ENCODE peak calls at places on chromosomes 16 and 17, in seven cellular contexts. P, A, V, K, W, C and B are unnamed samples.

GRCh38 chr17:42277342-42277712 is 1.1 kb upstream of the STAT5B start:
- DNase-seq in W (no peak), C (no peak), K (no peak), A (no peak), V (no peak), P (no peak), B (no peak)

GRCh38 chr17:60371416-60371815 is 20.5 kb downstream of the USP32 start:
- DNase-seq in K (no peak), A (no peak), P (no peak), V (no peak), W (no peak), C (no peak), B (no peak)

GRCh38 chr17:17205368-17206148 is 575 bp downstream of the PLD6 start:
- DNase-seq in K (no peak), C (peak), W (no peak), V (peak), P (peak), A (peak), B (no peak)

GRCh38 chr16:84839054-84839453 is 19.3 kb downstream of the CRISPLD2 start:
- DNase-seq in K (no peak), A (no peak), P (no peak), V (no peak), C (no peak), W (no peak), B (no peak)

GRCh38 chr16:70695351-70696070 is 9.7 kb upstream of the MTSS2 start:
- DNase-seq in P (no peak), C (no peak), A (no peak), V (no peak), W (peak), K (no peak), B (no peak)

GRCh38 chr16:1941924-1942809 is 832 bp downstream of the MSRB1 start:
- DNase-seq in P (no peak), W (no peak), C (no peak), A (peak), V (no peak), K (no peak), B (no peak)

GRCh38 chr16:67470314-67470713 is 10.6 kb downstream of the ATP6V0D1 start:
- DNase-seq in P (peak), V (no peak), K (no peak), C (no peak), W (peak), A (no peak), B (peak)

GRCh38 chr17:21676281-21677111 is 15.8 kb upstream of the KCNJ18 start:
- DNase-seq in A (no peak), W (no peak), V (no peak), C (no peak), P (no peak), K (no peak), B (no peak)

GRCh38 chr17:49741692-49742076 is 22.2 kb downstream of the FAM117A start:
- DNase-seq in P (no peak), K (no peak), V (no peak), C (no peak), W (no peak), A (no peak), B (no peak)

GRCh38 chr16:15644306-15644961 is 1.5 kb upstream of the MARF1 start:
- DNase-seq in A (peak), P (no peak), K (no peak), C (no peak), V (peak), W (no peak), B (no peak)

GRCh38 chr17:10127819-10128375 is 70.5 kb downstream of the GAS7 start:
- DNase-seq in C (no peak), P (peak), V (no peak), A (no peak), W (no peak), K (no peak), B (peak)
- H3K27ac ChIP-seq in C (no peak), P (peak), V (no peak), A (no peak), W (no peak), K (peak), B (no peak)

GRCh38 chr17:56109811-56110210 is 43.5 kb upstream of the ANKFN1 start:
- DNase-seq in P (no peak), W (no peak), A (no peak), V (no peak), K (no peak), C (no peak), B (no peak)

GRCh38 chr17:56112086-56112485 is 41.2 kb upstream of the ANKFN1 start:
- DNase-seq in C (no peak), W (no peak), V (no peak), A (no peak), P (no peak), K (no peak), B (no peak)

GRCh38 chr17:56114469-56114868 is 38.8 kb upstream of the ANKFN1 start:
- DNase-seq in W (no peak), A (no peak), P (no peak), C (no peak), K (no peak), V (no peak), B (no peak)

GRCh38 chr17:56108811-56109284 is 44.4 kb upstream of the ANKFN1 start:
- DNase-seq in C (no peak), W (no peak), A (no peak), K (no peak), P (no peak), V (no peak), B (no peak)

DNA sequence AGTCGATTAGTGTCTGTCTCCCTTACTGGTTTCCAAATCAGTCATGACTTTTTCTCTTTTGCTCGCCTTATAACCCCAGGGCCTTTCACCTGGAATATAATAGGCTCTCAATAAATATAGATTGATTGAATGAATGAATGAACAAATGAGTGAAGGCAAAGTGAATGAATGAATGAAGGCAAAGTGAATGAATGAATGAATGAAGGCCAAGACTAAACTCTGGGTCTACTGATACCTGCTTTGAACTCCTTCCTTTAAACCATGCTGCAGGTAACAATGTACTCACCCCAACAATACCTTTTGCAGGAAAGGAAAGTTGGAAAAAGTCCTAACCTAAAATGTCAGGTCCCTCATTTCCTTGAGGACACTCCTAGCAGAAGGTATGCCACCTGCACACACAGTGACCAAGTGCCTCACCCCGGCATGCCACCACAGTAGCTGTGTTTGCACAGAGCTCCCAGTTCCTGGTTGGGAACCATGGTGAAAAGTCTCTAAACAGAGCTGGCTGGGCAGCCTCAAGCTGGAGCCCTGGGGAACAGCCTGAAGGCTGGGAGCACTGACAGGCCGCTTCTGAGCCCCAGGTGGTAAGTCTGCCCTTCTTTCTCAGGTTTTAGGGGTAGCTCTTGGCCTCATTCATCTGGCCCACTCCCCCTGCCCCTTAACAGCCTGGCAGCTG is 42.7 kb upstream of the ANKFN1 start:
- DNase-seq in V (no peak), K (no peak), C (no peak), P (no peak), W (no peak), A (no peak), B (no peak)
- H3K27ac ChIP-seq in V (no peak), K (no peak), C (no peak), P (no peak), W (no peak), A (no peak), B (no peak)

DNA sequence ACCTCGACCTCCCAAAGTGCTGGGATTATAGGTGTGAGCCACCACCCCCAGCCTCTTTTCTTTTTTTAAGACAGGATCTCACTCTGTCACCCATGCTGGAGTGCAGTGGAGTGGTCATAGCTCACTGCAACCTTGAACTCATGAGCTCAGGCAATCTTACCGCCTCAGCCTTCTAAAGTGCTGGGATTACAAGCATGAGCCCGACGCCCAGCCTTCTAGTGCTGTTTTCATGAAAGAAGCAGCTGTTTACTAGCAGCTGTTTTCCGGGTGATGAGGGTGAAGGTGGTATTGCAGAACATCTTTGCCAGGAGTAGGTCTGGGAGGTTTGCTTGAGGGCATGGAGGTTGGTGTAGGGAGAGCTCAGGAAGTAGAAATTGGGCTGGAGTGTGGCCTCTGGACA is 2.0 kb downstream of the ADCY7 start:
- DNase-seq in K (no peak), W (no peak), A (no peak), C (no peak), V (no peak), P (no peak), B (no peak)
- H3K27ac ChIP-seq in K (peak), W (no peak), A (peak), C (peak), V (no peak), P (no peak), B (no peak)

DNA sequence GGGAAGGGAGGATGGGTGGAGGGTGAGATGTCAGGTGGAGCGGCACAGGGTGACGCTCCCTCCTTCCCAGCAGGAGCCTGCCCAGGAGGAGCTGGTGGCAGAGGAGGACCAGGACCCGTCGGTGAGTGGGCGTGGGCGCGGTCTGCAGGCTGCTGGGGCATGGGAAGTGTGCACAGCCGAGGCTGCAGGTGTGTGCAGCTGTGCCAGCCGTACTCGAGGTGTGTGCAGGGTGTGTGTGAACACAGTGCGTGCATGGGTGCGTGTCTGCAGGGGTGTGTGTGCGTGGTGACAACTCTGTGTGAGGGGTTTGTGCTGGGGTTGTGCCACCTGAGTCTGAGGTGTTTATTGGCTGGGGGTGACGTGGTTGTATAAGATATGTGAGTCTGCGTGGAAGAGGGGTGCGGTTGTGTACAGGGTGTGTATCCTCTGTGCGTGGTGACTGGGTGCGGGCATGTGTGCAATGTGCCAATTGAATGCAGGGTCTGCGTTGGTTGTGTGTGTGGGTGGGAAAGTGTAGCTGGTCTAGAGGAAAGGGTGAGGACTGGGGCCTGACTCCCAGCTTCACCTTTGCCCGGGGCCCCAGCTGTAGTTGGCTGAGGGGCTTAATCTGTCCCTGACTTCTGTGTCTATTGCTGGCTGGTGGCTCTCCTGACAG is 670 bp downstream of the TNFSF12 start:
- DNase-seq in C (peak), P (peak), K (no peak), A (no peak), W (no peak), V (no peak), B (peak)
- H3K27ac ChIP-seq in C (peak), P (peak), K (peak), A (peak), W (no peak), V (no peak), B (peak)

GRCh38 chr17:37299257-37299985 is 76.4 kb upstream of the C17orf78 start:
- DNase-seq in C (no peak), A (no peak), V (peak), P (peak), W (no peak), K (no peak), B (peak)
- H3K27ac ChIP-seq in C (no peak), A (no peak), V (peak), P (peak), W (peak), K (peak), B (peak)

DNA sequence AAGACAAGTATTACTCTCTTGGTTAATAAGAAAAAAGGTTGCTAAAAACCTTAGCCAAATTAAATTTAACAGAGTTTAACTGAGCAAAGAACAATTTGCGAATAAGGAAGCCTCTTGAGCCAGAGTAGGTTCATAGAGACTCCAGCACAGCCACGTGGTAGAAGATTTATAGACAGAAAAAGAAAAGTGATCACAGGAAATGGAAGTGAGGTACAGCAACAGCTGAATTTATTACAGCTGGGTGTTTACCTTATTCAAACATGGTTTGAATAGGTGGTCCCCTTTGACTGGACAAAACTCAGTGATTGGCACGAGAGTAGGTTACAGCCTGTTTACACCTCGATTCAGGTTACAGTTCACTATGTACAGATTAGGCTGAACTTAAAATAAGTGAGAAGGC is 3.3 kb upstream of the CCL15 start:
- DNase-seq in P (no peak), W (no peak), K (no peak), A (no peak), V (no peak), C (no peak), B (no peak)
- H3K27ac ChIP-seq in P (no peak), W (no peak), K (no peak), A (no peak), V (no peak), C (no peak), B (no peak)

GRCh38 chr17:54924405-54924804 is 23.8 kb downstream of the TOM1L1 start:
- DNase-seq in A (no peak), W (no peak), C (no peak), P (no peak), K (no peak), V (no peak), B (no peak)
- H3K27ac ChIP-seq in A (no peak), W (no peak), C (no peak), P (no peak), K (no peak), V (no peak), B (no peak)

GRCh38 chr17:55456307-55457240 is 34.9 kb upstream of the MMD start:
- DNase-seq in K (no peak), V (no peak), P (no peak), W (no peak), C (no peak), A (no peak), B (no peak)

GRCh38 chr17:55462234-55462633 is 40.6 kb upstream of the MMD start:
- DNase-seq in W (no peak), C (no peak), K (no peak), P (no peak), V (no peak), A (no peak), B (no peak)

GRCh38 chr17:55454906-55455474 is 33.4 kb upstream of the MMD start:
- DNase-seq in K (no peak), C (no peak), A (peak), P (no peak), W (no peak), V (peak), B (no peak)

GRCh38 chr17:55458977-55459376 is 37.3 kb upstream of the MMD start:
- DNase-seq in C (no peak), K (no peak), A (peak), P (no peak), V (no peak), W (no peak), B (no peak)

GRCh38 chr17:55458287-55458900 is 36.8 kb upstream of the MMD start:
- DNase-seq in K (no peak), V (no peak), W (no peak), A (no peak), P (no peak), C (no peak), B (no peak)
- H3K27ac ChIP-seq in K (no peak), V (no peak), W (no peak), A (no peak), P (no peak), C (no peak), B (no peak)

DNA sequence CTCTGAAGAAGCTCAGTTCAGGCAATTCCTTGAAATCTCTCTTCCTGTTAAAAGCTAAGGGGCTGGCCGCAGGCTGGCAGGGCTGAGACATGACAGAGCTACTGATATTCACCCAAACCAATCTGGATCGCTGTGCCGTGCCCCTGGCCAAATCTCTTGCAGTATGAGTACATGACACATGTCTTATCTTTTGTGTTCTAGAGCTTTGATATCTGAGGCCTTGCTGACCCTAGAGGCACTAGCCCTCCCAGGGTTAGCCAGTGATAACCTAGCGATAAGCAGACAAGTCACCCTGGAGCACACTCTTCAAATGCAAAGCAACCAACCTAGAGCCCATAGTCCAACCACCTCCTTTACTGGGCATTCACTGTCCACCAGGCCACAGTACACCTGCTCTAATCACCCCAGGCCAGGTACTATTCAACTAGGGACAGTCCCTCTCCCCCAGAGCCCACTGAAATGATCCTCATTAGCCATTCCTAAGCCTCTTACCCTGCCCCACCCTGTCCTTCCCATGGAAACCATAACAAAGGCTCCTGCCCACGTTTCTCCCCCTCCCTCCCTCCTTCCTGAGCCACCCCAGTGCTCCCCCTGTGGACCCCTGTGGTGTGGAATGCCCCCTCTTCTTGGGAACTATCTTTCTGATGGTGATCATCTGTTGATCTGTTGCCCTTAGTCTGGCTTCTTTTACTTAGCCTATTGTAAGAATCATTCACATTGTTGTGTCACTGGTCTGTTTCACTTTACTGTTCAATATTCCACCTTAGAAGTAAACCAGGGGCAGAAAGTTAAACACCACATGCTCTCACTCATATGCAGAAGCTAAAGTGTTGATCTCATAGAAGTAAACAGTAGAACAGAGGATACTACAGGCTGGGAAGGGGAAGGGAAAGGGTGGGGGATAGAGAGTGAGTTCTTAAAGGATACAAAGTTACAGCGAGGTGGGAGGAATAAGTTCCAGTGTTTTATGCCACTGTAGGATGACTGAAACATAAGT is 52.5 kb downstream of the TEKT5 start:
- DNase-seq in P (no peak), V (no peak), K (no peak), W (peak), A (no peak), C (no peak), B (no peak)
- H3K27ac ChIP-seq in P (no peak), V (no peak), K (no peak), W (peak), A (no peak), C (no peak), B (no peak)

GRCh38 chr16:10322723-10323527 is 62.9 kb upstream of the ATF7IP2 start:
- DNase-seq in A (no peak), C (no peak), W (peak), K (no peak), V (no peak), P (no peak), B (no peak)

GRCh38 chr16:10321407-10322397 is 64.2 kb upstream of the ATF7IP2 start:
- DNase-seq in A (no peak), K (no peak), C (no peak), P (no peak), V (no peak), W (no peak), B (no peak)

GRCh38 chr16:10317425-10318001 is 68.3 kb upstream of the ATF7IP2 start:
- DNase-seq in V (no peak), P (no peak), W (no peak), A (no peak), K (no peak), C (no peak), B (no peak)

GRCh38 chr16:10314811-10315210 is 71.0 kb upstream of the ATF7IP2 start:
- DNase-seq in C (no peak), K (no peak), A (peak), P (no peak), W (no peak), V (peak), B (no peak)

DNA sequence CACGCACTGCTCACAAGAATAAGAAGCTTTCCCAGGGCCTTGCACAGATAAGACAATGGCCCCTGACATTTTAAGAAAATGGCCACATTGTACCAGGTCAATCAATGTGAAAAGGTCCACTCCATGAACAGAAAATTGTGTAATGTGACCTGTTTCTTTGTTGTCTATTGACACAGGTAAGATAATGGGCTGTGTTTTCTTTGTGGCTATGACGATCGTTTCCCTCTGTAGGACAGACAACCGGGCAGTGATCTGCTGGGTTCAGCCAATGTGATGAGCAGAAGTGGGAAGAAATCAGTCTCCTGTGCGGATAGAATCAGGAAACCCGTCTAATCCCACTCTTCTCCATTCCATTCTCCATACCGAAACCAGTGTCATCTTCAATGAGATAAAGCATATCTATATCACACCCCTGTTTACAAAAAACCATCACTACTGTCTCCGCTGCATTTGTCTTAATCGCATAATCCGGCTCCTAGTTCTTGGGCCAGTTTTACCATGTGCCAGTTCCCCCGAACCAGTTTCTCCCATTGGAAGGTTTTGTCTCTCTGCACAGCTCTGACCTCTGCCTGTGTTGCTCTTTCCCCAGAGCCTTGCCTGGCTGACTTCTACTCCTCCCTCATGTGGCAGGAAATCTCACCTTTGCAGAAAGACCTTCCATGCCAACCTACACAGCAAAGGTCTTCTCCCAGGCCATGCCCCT is 66.9 kb upstream of the ATF7IP2 start:
- DNase-seq in A (no peak), V (no peak), W (no peak), C (no peak), K (no peak), P (no peak), B (no peak)
- H3K27ac ChIP-seq in A (no peak), V (no peak), W (peak), C (no peak), K (no peak), P (no peak), B (no peak)